ENCODE peak calls at places on chromosome 12, in seven cellular contexts. E, H, J, W, S, Y and R are unnamed samples.

GRCh38 chr12:102298022-102298421 is 100.4 kb upstream of the PMCH start:
- DNase-seq in E (no peak), H (peak; percentile 69), J (no peak), W (no peak), S (no peak), Y (no peak), R (no peak)

GRCh38 chr12:12294215-12295005 is 27.6 kb upstream of the LRP6 start:
- DNase-seq in E (peak; percentile 90), H (no peak), J (peak; percentile 60), W (no peak), S (no peak), Y (no peak), R (no peak)

GRCh38 chr12:132523576-132524331 is 33.8 kb downstream of the FBRSL1 start:
- DNase-seq in E (peak; percentile 50), H (peak; percentile 24), J (peak; percentile 82), W (no peak), S (peak; percentile 45), Y (no peak), R (peak; percentile 46)

GRCh38 chr12:46470039-46470627 is 97.6 kb upstream of the SLC38A2 start:
- DNase-seq in E (no peak), H (no peak), J (no peak), W (no peak), S (no peak), Y (no peak), R (no peak)

GRCh38 chr12:128543971-128544370 is 277.0 kb downstream of the TMEM132C start:
- DNase-seq in E (no peak), H (no peak), J (no peak), W (no peak), S (no peak), Y (no peak), R (no peak)

GRCh38 chr12:65474831-65475230 is 196.3 kb downstream of the MSRB3 start:
- DNase-seq in E (no peak), H (no peak), J (no peak), W (no peak), S (no peak), Y (no peak), R (no peak)

GRCh38 chr12:34335819-34336262 is 313.5 kb downstream of the ALG10 start:
- DNase-seq in E (no peak), H (no peak), J (no peak), W (no peak), S (no peak), Y (no peak), R (no peak)

GRCh38 chr12:78442454-78442801 is 422.1 kb upstream of the SYT1 start:
- DNase-seq in E (no peak), H (peak; percentile 56), J (no peak), W (no peak), S (no peak), Y (no peak), R (peak; percentile 37)

GRCh38 chr12:11723993-11724392 is 74.5 kb downstream of the ETV6 start:
- DNase-seq in E (peak; percentile 23), H (peak; percentile 52), J (no peak), W (no peak), S (no peak), Y (no peak), R (no peak)

GRCh38 chr12:50132505-50133135 is 20.6 kb downstream of the COX14 start:
- DNase-seq in E (peak; percentile 54), H (peak; percentile 61), J (no peak), W (no peak), S (no peak), Y (no peak), R (peak; percentile 43)

GRCh38 chr12:13692332-13692731 is 289.1 kb downstream of the GRIN2B start:
- DNase-seq in E (no peak), H (no peak), J (no peak), W (no peak), S (no peak), Y (no peak), R (no peak)

GRCh38 chr12:119544780-119545625 is 48.6 kb upstream of the TMEM233 start:
- DNase-seq in E (peak; percentile 72), H (peak; percentile 70), J (peak; percentile 71), W (peak; percentile 62), S (peak; percentile 72), Y (peak; percentile 13), R (peak; percentile 56)

GRCh38 chr12:12689672-12690287 is 6.2 kb downstream of the GPR19 start:
- DNase-seq in E (no peak), H (peak; percentile 11), J (no peak), W (no peak), S (no peak), Y (no peak), R (no peak)

GRCh38 chr12:32273063-32273521 is 126.3 kb upstream of the FGD4 start:
- DNase-seq in E (no peak), H (peak; percentile 90), J (no peak), W (no peak), S (no peak), Y (no peak), R (no peak)

GRCh38 chr12:68638721-68639395 is 28.2 kb downstream of the RAP1B start:
- DNase-seq in E (peak; percentile 51), H (no peak), J (no peak), W (peak; percentile 81), S (no peak), Y (no peak), R (peak; percentile 30)

GRCh38 chr12:53999596-54000104 is 311 bp upstream of the HOXC9 start:
- DNase-seq in E (no peak), H (peak; percentile 31), J (no peak), W (peak; percentile 41), S (no peak), Y (no peak), R (peak; percentile 88)

GRCh38 chr12:32993404-32993803 is 96.8 kb upstream of the PKP2 start:
- DNase-seq in E (no peak), H (no peak), J (no peak), W (no peak), S (no peak), Y (no peak), R (no peak)

GRCh38 chr12:13175499-13175898 is 21.0 kb upstream of the EMP1 start:
- DNase-seq in E (no peak), H (no peak), J (no peak), W (peak; percentile 35), S (no peak), Y (no peak), R (no peak)

DNA sequence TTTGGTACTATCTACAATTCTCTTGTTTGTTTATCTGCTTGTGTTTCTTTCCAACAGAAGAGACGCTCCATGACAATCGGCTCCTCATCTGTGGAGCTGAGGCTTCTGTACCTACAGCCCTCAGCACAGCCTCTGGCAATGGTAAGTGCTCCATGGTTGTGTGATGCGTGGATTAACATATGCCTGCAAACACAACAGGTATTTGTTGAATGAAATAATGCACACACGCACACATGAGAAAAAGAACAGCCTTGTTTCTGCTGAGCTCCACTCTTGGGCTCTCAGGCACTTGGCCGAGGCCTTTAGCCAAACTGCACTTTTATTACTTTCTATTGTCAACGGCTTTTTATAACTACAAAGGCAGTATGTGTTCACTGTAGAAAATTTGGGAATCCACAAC is 120.4 kb upstream of the TMCC3 start:
- DNase-seq in E (no peak), H (no peak), J (no peak), W (no peak), S (no peak), Y (no peak), R (no peak)
- H3K18ac ChIP-seq in E (no peak overlapping the region), H (no peak overlapping the region), J (no peak overlapping the region), W (peak overlapping the region; percentile 44), S (no peak overlapping the region), Y (no peak overlapping the region), R (no peak overlapping the region)

GRCh38 chr12:108633081-108633533 is 587 bp downstream of the SELPLG start:
- DNase-seq in E (no peak), H (no peak), J (peak; percentile 22), W (no peak), S (no peak), Y (no peak), R (no peak)
- H3K27ac ChIP-seq in E (no peak overlapping the region), H (no peak overlapping the region), J (no peak overlapping the region), W (no peak overlapping the region), S (no peak overlapping the region), Y (no peak overlapping the region), R (no peak overlapping the region)

GRCh38 chr12:19574606-19575005 is 135.3 kb downstream of the AEBP2 start:
- DNase-seq in E (peak; percentile 72), H (peak; percentile 5), J (no peak), W (no peak), S (no peak), Y (no peak), R (no peak)

GRCh38 chr12:19576421-19576925 is 137.2 kb downstream of the AEBP2 start:
- DNase-seq in E (no peak), H (peak; percentile 76), J (no peak), W (no peak), S (no peak), Y (no peak), R (peak; percentile 36)

GRCh38 chr12:19573866-19574265 is 134.6 kb downstream of the AEBP2 start:
- DNase-seq in E (peak; percentile 31), H (no peak), J (peak; percentile 32), W (no peak), S (no peak), Y (no peak), R (no peak)

GRCh38 chr12:19575307-19576243 is 136.3 kb downstream of the AEBP2 start:
- DNase-seq in E (peak; percentile 9), H (peak; percentile 74), J (no peak), W (no peak), S (no peak), Y (no peak), R (peak; percentile 80)

DNA sequence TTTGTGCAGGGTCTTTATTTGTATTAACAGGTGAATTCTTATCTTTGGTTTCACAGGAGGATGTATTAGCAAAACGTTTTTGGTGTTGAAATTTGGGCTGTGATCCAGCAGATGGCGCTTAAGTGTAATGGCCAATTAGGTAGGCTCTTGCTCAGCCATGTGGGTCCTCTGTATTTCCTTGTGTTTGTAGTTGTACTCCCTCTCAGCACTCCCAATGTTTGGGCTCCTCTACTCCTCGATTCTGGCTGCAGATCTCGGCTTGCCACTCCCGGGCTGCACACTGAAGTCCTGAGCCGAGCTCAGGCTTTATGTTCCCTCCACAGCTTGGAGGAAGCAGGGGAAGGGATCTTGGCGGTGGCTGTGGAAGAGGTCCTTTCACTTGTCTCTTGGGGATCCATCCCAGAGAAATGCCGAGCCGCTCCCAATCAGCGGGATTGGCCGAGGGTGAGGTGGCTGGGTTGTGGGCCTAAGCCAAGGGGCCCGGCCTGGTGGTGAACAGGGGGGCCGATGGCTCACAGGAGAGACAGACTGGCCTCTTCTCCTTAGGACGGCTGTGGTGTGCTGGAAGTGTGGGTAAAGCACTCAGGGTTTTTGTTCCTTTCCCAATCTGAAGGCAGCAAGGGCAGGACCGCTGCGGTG is 133.7 kb downstream of the AEBP2 start:
- DNase-seq in E (peak; percentile 88), H (peak; percentile 66), J (peak; percentile 86), W (no peak), S (no peak), Y (peak; percentile 34), R (peak; percentile 55)
- H3K4me2 ChIP-seq in E (no peak overlapping the region), H (no peak overlapping the region), J (no peak overlapping the region), W (no peak overlapping the region), S (no peak overlapping the region), Y (peak overlapping the region; percentile 0), R (no peak overlapping the region)

DNA sequence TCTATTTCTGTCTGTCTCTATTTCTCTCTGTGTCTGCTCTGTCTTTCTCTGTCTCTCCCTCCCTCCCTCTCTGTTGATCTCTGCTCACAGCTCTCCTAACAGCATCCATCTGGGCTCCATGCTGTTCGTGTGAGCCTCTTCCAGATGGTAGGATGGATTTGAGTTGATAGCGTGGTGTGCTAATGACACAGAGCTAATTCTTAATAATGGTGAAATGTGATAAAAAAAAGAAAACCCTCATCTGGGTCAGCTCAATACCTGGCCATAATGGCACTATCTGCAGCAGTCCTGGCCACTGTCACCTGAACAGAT is 96.4 kb downstream of the AACS start:
- DNase-seq in E (peak; percentile 42), H (no peak), J (no peak), W (no peak), S (no peak), Y (no peak), R (no peak)
- H3K18ac ChIP-seq in E (no peak overlapping the region), H (no peak overlapping the region), J (no peak overlapping the region), W (no peak overlapping the region), S (no peak overlapping the region), Y (no peak overlapping the region), R (no peak overlapping the region)

GRCh38 chr12:112130461-112130998 is 5.2 kb downstream of the TRAFD1 start:
- DNase-seq in E (no peak), H (peak; percentile 36), J (no peak), W (no peak), S (no peak), Y (no peak), R (peak; percentile 87)
- H3K27ac ChIP-seq in E (no peak overlapping the region), H (peak overlapping the region; percentile 52), J (no peak overlapping the region), W (no peak overlapping the region), S (no peak overlapping the region), Y (no peak overlapping the region), R (peak overlapping the region; percentile 53)